ENCODE peak calls at places on chromosomes 3 and 15, in six cellular contexts. J, W, S, G, O and V are unnamed samples.

GRCh38 chr3:12954891-12955650 is 113.7 kb upstream of the RPL32 start:
- DNase-seq in J (peak), W (no peak), O (peak), G (peak), S (peak), V (no peak)

GRCh38 chr3:17645074-17645698 is 97.2 kb downstream of the TBC1D5 start:
- DNase-seq in S (no peak), G (no peak), J (peak), O (no peak), W (peak), V (peak)

GRCh38 chr3:141191097-141191749 is 40.4 kb upstream of the PXYLP1 start:
- DNase-seq in S (no peak), O (no peak), J (no peak), W (no peak), G (no peak), V (no peak)

GRCh38 chr3:16338124-16338523 is 73.1 kb downstream of the OXNAD1 start:
- DNase-seq in O (peak), J (peak), S (peak), W (no peak), G (no peak), V (no peak)

GRCh38 chr3:154843647-154844046 is 236.5 kb upstream of the MME start:
- DNase-seq in O (no peak), G (no peak), J (no peak), W (no peak), S (no peak), V (no peak)

GRCh38 chr3:71601811-71602210 is 18.3 kb upstream of the FOXP1 start:
- DNase-seq in J (no peak), W (peak), G (no peak), O (no peak), S (no peak), V (no peak)

GRCh38 chr3:37494206-37494605 is 319.8 kb upstream of the LRRFIP2 start:
- DNase-seq in J (no peak), S (no peak), O (no peak), W (no peak), G (no peak), V (no peak)

GRCh38 chr3:164278550-164278949 is 799.7 kb downstream of the SI start:
- DNase-seq in O (no peak), S (no peak), J (no peak), W (no peak), G (no peak), V (no peak)

GRCh38 chr15:41559489-41560177 is 621 bp downstream of the TYRO3 start:
- DNase-seq in O (no peak), W (no peak), S (no peak), G (no peak), J (peak), V (no peak)

GRCh38 chr3:101228441-101228840 is 91.9 kb downstream of the IMPG2 start:
- DNase-seq in O (no peak), G (no peak), J (no peak), S (no peak), W (no peak), V (no peak)

GRCh38 chr3:101230618-101231017 is 89.8 kb downstream of the IMPG2 start:
- DNase-seq in S (no peak), O (no peak), W (no peak), G (no peak), J (no peak), V (no peak)

GRCh38 chr3:101235048-101235447 is 85.3 kb downstream of the IMPG2 start:
- DNase-seq in O (no peak), G (no peak), J (no peak), S (no peak), W (no peak), V (no peak)

GRCh38 chr3:101224739-101225138 is 95.6 kb downstream of the IMPG2 start:
- DNase-seq in J (no peak), O (no peak), G (no peak), W (no peak), S (no peak), V (no peak)

DNA sequence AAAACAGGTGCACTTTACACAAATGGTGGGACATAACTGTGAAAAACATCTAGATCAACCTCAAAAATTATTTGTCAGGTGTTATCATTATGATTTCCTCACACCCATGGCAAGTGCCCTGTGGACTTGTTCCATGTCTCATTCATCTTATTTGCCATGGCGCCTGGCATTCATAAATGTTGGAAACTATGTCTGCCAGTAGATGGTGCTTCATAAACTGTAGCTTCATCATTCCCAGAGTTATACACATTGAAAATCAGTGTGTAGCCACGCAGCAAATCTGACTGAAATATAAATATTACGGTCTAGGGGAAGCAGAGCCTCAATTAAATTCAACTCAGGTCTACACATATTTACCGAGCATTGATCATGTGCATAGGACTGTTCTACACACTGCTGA is 90.7 kb downstream of the IMPG2 start:
- DNase-seq in G (no peak), W (no peak), J (no peak), O (no peak), S (no peak), V (no peak)
- TF ChIP-seq CTCF in G (no peak), W (no peak), J (no peak), O (no peak), S (no peak), V (peak)

GRCh38 chr3:159987291-159987711 is 1.3 kb upstream of the IL12A start:
- DNase-seq in O (no peak), J (no peak), W (no peak), G (no peak), S (no peak), V (no peak)

GRCh38 chr3:159991591-159991990 is 3.0 kb downstream of the IL12A start:
- DNase-seq in O (no peak), W (no peak), J (no peak), G (no peak), S (no peak), V (no peak)

GRCh38 chr3:159992601-159993000 is 4.0 kb downstream of the IL12A start:
- DNase-seq in J (no peak), O (no peak), G (no peak), W (no peak), S (no peak), V (no peak)

GRCh38 chr3:159988617-159989251 is at the start of gene IL12A:
- DNase-seq in S (peak), W (peak), G (peak), J (peak), O (peak), V (peak)

DNA sequence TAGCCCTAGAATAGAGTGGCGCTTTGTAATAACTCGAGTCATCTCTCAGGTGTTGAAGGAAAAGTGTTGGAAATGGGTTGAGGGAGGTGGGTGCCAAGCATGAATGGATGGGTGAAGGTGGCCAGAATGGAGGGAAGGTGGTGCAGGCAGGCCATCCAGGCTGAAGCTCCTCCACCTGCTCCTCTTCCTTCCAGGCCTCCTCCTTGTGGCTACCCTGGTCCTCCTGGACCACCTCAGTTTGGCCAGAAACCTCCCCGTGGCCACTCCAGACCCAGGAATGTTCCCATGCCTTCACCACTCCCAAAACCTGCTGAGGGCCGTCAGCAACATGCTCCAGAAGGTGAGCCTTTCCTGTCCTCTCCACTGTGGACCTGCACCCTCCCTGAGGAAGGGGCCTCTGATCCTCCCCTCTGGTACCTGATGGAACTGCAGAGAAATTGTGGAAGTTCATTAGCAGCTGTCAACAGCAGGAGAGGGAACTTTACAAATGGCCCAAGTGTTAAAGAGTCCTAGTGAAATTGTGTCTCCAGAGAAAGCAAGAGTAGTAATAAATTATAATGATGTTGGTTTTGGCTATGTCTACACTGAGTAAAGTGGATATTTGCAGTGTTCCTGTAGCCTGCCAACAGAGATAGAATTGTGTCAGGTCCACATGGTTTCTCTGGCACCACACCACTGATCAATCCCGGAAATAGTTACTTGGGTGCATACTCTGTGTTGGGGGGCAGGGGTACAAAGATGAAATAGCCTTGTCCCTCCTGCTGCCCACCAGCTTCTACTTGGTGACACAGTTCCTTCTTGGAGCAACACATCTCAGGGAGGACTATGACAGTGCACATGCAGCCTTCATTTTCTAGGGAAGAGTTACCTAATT is 1.6 kb downstream of the IL12A start:
- DNase-seq in G (no peak), O (no peak), W (no peak), S (no peak), J (no peak), V (no peak)
- TF ChIP-seq CTCF in G (no peak), O (no peak), W (peak), S (no peak), J (no peak), V (no peak)

GRCh38 chr3:133992385-133992784 is 37.3 kb downstream of the SLCO2A1 start:
- DNase-seq in G (no peak), S (no peak), O (no peak), W (no peak), J (no peak), V (no peak)
- TF ChIP-seq CTCF in G (no peak), S (no peak), O (no peak), W (no peak), J (no peak), V (no peak)

GRCh38 chr3:55036883-55037577 is 109.2 kb upstream of the LRTM1 start:
- DNase-seq in G (no peak), O (no peak), J (no peak), S (no peak), W (no peak), V (no peak)

GRCh38 chr3:55042591-55042990 is 114.7 kb upstream of the LRTM1 start:
- DNase-seq in O (no peak), W (no peak), G (no peak), S (no peak), J (no peak), V (no peak)
- TF ChIP-seq CTCF in O (no peak), W (no peak), G (no peak), S (no peak), J (no peak), V (peak)

DNA sequence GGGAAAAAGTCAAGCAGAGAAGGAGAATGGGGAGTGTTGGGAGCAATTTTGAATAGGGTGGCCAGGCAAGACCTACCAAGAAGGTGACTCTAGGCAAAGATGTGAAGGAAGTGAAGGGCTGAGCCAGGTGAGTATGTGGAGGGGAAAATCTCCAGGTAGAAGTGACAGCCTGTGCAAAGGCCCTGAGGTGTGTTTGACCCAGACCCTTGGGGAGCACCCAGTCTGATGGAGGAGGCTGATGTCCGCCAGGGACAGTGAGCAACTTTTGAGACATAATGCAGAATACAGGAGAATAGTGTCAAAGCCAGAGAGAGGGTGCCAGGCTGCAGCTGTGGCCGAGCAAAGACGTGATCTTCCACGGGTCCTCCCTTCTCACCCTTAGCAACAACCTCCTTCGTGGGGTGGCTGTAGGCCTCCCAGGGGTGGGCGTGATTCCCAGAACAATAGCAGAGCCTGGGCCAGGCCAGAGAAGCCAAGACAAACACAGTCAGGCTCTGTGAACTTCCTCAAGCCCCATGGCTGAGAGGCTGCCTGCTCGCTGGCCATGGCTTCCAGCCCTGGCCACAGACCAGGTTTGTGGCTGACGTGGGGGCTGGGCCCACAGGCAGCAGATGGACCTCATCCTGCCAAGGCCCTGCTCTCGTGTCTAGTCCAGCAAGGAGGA is 58.1 kb downstream of the SLC6A6 start:
- DNase-seq in G (no peak), S (peak), J (no peak), W (peak), O (no peak), V (peak)
- TF ChIP-seq CTCF in G (no peak), S (no peak), J (no peak), W (no peak), O (no peak), V (no peak)

GRCh38 chr3:112979244-112979832 is 4.4 kb upstream of the CD200R1 start:
- DNase-seq in J (peak), S (no peak), O (no peak), G (no peak), W (peak), V (peak)
- TF ChIP-seq CTCF in J (peak), S (peak), O (peak), G (peak), W (peak), V (peak)

GRCh38 chr3:190504354-190505125 is 9.3 kb upstream of the IL1RAP start:
- DNase-seq in W (no peak), J (no peak), S (no peak), G (no peak), O (no peak), V (no peak)
- TF ChIP-seq CTCF in W (peak), J (no peak), S (no peak), G (no peak), O (no peak), V (peak)

DNA sequence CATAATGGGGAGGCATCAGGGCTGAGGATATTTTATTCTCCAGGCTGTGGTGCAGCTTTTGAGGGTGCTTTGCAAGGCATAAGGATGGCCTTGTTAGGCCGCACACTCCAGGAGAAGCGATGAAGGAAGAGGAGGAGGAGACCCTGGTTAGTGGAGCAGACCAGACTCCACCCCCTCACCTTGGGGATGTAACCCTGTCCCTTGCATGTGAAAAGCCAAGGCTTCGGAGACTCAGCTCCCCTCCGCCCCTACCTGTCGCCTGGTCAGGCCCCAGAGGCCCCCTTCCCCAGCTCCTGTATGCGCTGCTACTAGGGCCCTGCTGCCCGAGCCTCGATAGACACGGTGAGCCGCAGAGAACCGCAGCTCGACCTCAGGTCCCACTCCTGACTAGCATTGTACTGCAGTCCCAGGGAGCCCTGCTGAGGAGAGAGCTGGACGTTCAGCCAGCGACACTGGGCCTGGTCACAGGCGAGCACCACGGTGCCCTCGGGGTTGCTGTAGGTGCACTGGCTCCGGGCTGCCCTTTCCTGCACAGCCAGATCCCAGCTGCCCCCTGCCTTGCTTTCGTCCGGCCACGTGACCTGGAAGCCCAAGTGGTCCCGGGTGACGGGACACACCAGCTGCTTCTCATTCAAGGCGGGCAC is 10.2 kb downstream of the CPN2 start:
- DNase-seq in W (no peak), J (no peak), O (no peak), G (no peak), S (no peak), V (no peak)
- TF ChIP-seq CTCF in W (no peak), J (no peak), O (no peak), G (no peak), S (no peak), V (no peak)